ENCODE peak calls at places on chromosomes 1 and 21, in five cellular contexts. X is K562, F is GM12878, J is HepG2, E is H1. Q is an unnamed sample.

GRCh38 chr1:22639286-22639685 is 2.9 kb downstream of the C1QA start:
- DNase-seq in X (peak), F (no peak), J (no peak), E (peak), Q (no peak)

GRCh38 chr1:159172599-159173291 is 1.3 kb downstream of the CADM3 start:
- DNase-seq in X (no peak), F (no peak), J (no peak), E (no peak), Q (no peak)

GRCh38 chr1:73092383-73092782 is 810.0 kb upstream of the NEGR1 start:
- DNase-seq in X (no peak), F (no peak), J (no peak), E (no peak), Q (no peak)

GRCh38 chr1:1013922-1014617 is 773 bp downstream of the ISG15 start:
- DNase-seq in X (no peak), F (no peak), J (no peak), E (no peak), Q (no peak)

GRCh38 chr1:170481000-170481399 is 51.0 kb upstream of the GORAB start:
- DNase-seq in X (no peak), F (no peak), J (no peak), E (no peak), Q (no peak)

GRCh38 chr1:156704930-156705320 is 458 bp downstream of the CRABP2 start:
- DNase-seq in X (no peak), F (no peak), J (no peak), E (no peak), Q (no peak)

GRCh38 chr1:86640161-86640560 is 64.2 kb upstream of the SH3GLB1 start:
- DNase-seq in X (no peak), F (no peak), J (no peak), E (no peak), Q (no peak)

GRCh38 chr1:151846062-151846568 is 6.5 kb upstream of the C2CD4D start:
- DNase-seq in X (peak), F (no peak), J (peak), E (no peak), Q (peak)

GRCh38 chr1:205530116-205530515 is 25.6 kb downstream of the CDK18 start:
- DNase-seq in X (peak), F (no peak), J (no peak), E (no peak), Q (no peak)

GRCh38 chr21:43918385-43918947 is 53.4 kb downstream of the AGPAT3 start:
- DNase-seq in X (no peak), F (no peak), J (no peak), E (no peak), Q (no peak)

GRCh38 chr1:26084091-26084561 is 16.7 kb upstream of the TRIM63 start:
- DNase-seq in X (no peak), F (no peak), J (no peak), E (no peak), Q (no peak)

GRCh38 chr1:173608503-173609216 is 5.8 kb upstream of the SLC9C2 start:
- DNase-seq in X (no peak), F (no peak), J (no peak), E (no peak), Q (no peak)

GRCh38 chr1:116508984-116509980 is 61.5 kb downstream of the CD58 start:
- DNase-seq in X (no peak), F (no peak), J (peak), E (no peak), Q (peak)

GRCh38 chr1:41936107-41936506 is 17.4 kb upstream of the HIVEP3 start:
- DNase-seq in X (no peak), F (no peak), J (no peak), E (no peak), Q (peak)

GRCh38 chr1:15684468-15685283 is 556 bp downstream of the PLEKHM2 start:
- DNase-seq in X (peak), F (no peak), J (no peak), E (no peak), Q (no peak)

GRCh38 chr1:204286841-204287387 is 72.8 kb downstream of the PLEKHA6 start:
- DNase-seq in X (no peak), F (no peak), J (no peak), E (no peak), Q (no peak)

GRCh38 chr1:35049116-35049515 is 17.4 kb upstream of the ZMYM6 start:
- DNase-seq in X (no peak), F (no peak), J (no peak), E (no peak), Q (no peak)

GRCh38 chr1:110210604-110211502 is 739 bp downstream of the KCNC4 start:
- DNase-seq in X (peak), F (no peak), J (no peak), E (no peak), Q (no peak)

GRCh38 chr1:160777486-160778089 is 18.4 kb upstream of the LY9 start:
- DNase-seq in X (peak), F (no peak), J (peak), E (no peak), Q (peak)

GRCh38 chr1:26281091-26281958 is 1.4 kb downstream of the SH3BGRL3 start:
- DNase-seq in X (no peak), F (no peak), J (no peak), E (no peak), Q (no peak)

GRCh38 chr1:154624756-154625643 is 17.0 kb upstream of the ADAR start:
- DNase-seq in X (no peak), F (no peak), J (no peak), E (no peak), Q (no peak)

GRCh38 chr1:91645031-91645430 is 144.4 kb downstream of the CDC7 start:
- DNase-seq in X (no peak), F (no peak), J (no peak), E (peak), Q (no peak)

GRCh38 chr1:45815667-45816458 is 12.5 kb downstream of the MAST2 start:
- DNase-seq in X (no peak), F (no peak), J (no peak), E (no peak), Q (no peak)

GRCh38 chr1:219908170-219908569 is 20.2 kb downstream of the SLC30A10 start:
- DNase-seq in X (no peak), F (no peak), J (no peak), E (no peak), Q (no peak)

GRCh38 chr1:219904934-219905333 is 23.4 kb downstream of the SLC30A10 start:
- DNase-seq in X (no peak), F (no peak), J (no peak), E (no peak), Q (no peak)

GRCh38 chr1:219905524-219905923 is 22.8 kb downstream of the SLC30A10 start:
- DNase-seq in X (no peak), F (no peak), J (no peak), E (no peak), Q (no peak)

GRCh38 chr1:219907772-219908070 is 20.6 kb downstream of the SLC30A10 start:
- DNase-seq in X (no peak), F (no peak), J (no peak), E (no peak), Q (no peak)

DNA sequence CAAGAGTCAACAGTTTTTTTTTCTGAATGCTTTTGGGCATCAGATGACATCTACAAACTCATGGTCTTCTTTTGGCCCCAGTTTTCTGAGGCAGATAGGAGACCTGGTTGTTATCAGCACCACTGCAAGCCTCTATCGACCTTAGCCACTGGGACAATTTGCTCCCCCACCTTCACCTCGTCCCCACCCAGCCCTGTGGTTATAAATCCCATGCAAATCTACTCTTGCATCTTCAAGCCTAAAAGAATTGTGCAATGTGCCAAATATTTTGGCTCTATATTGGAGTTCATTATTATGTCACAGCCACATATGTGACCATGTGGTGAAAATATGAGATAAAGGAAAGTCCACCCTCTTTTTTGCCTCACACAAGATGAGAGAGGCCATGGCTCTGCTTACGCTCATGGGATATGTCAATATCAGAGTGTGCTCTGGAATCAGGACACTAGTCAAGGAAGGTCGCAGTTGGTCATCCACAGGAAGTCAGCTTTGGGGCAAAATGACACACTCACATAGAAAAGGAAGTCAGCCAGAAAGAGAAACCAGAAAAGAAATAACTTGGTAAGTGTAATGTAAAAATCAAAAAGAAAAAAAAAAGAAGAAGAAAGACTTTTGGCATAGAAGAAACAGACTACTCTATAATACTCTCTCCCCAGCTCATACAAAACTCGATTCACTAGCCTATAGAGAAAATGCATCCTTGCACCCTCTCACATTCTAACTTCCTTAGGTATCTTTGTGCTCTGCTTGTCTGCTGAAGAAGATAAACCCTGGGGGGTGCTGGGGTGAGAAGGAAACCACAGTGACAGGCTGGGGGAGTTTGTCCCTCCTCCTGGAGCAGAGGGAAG is 21.2 kb downstream of the SLC30A10 start:
- DNase-seq in X (peak), F (no peak), J (peak), E (no peak), Q (no peak)
- TF ChIP-seq POLR2A in X (peak), F (no peak), J (no peak), E (no peak), Q (no peak)

GRCh38 chr1:44217809-44218410 is 4.6 kb downstream of the DMAP1 start:
- DNase-seq in X (peak), F (peak), J (peak), E (peak), Q (peak)
- TF ChIP-seq SP1 in X (no peak), F (no peak), J (no peak), E (no peak), Q (no peak)

GRCh38 chr21:26836546-26836945 is 8.7 kb downstream of the ADAMTS1 start:
- DNase-seq in X (no peak), F (no peak), J (no peak), E (no peak), Q (no peak)
- TF ChIP-seq POLR2A in X (no peak), F (no peak), J (no peak), E (no peak), Q (no peak)

GRCh38 chr1:14567903-14568302 is 30.6 kb upstream of the KAZN start:
- DNase-seq in X (no peak), F (no peak), J (no peak), E (no peak), Q (no peak)

GRCh38 chr1:14565076-14565475 is 33.4 kb upstream of the KAZN start:
- DNase-seq in X (no peak), F (no peak), J (no peak), E (no peak), Q (no peak)

GRCh38 chr1:14570514-14570913 is 28.0 kb upstream of the KAZN start:
- DNase-seq in X (no peak), F (no peak), J (no peak), E (no peak), Q (no peak)

GRCh38 chr1:14568716-14569115 is 29.8 kb upstream of the KAZN start:
- DNase-seq in X (no peak), F (no peak), J (no peak), E (no peak), Q (no peak)

DNA sequence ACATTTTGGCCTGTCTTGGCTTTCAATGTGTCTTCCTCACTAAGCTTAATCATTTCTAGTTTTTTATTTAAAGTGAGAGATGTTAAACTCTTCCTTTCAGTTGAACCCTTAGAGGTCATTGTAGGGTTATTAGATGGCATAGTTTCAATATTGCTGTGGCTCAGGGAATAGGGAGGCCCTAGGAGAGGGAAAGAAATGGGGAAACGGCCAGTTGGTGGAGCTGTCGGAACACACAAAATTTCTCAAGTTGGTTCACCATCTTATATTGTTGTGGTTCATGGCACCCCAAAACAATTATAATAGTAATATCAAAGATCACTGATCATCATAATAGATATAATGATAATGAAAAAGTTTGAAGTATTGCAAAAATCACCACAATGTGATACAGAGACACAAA is 31.4 kb upstream of the KAZN start:
- DNase-seq in X (no peak), F (no peak), J (no peak), E (peak), Q (peak)
- TF ChIP-seq SP1 in X (no peak), F (no peak), J (no peak), E (no peak), Q (no peak)

DNA sequence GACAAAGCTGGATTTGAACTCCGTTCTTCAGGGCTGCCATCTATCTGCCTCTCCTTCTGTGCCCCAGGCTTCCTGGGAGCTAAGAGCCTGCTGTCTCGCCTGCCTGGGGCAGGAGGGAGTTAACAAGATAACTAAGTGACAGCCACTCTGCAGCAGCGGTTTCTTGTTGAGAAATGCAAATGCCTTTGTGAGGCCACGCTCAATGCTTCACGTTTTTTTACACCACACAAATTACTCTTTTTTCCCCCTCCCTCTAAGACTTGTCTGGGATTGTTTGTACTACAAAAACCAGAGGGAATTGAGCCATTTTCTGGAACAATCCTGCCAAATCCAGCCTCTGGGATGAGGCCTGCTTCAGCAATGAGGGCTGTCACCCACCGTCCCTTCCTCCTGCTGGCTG is 119.5 kb downstream of the ACTL8 start:
- DNase-seq in X (no peak), F (no peak), J (no peak), E (no peak), Q (no peak)
- TF ChIP-seq POLR2A in X (no peak), F (no peak), J (no peak), E (no peak), Q (no peak)

DNA sequence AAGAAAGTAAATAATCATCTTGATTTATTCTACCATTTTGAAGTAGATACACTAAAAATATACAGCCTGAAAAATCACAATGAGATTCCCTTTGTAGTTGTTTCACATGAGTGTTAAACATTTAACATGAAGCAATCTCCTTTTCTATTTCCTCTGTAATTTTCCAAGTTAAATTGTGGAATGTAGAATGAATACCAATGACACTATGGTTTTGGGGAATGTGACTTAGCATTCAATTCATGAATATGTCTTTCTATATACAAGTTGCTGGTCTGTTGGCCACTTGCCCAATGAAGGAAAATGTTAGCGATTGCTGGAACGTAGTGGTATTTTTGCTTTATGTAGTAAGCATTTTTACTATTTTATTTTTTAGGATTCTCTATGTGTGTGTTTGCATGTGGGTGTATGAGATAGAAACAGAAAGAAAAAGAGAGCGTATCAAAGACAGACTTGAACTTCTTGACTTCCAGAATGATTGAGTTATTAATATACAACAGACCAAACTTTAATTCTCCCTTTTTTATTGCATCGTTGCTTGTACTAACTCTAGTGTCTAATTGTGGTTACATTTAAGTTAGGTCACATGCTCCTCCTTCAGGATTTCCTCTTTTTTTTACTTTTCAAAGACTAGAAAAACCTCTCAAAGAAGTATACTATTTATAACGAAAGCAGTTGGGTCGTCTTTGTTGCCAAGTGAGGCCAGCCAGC is 5.9 kb downstream of the TGFB2 start:
- DNase-seq in X (no peak), F (no peak), J (no peak), E (no peak), Q (no peak)
- TF ChIP-seq SP1 in X (no peak), F (no peak), J (no peak), E (no peak), Q (no peak)

DNA sequence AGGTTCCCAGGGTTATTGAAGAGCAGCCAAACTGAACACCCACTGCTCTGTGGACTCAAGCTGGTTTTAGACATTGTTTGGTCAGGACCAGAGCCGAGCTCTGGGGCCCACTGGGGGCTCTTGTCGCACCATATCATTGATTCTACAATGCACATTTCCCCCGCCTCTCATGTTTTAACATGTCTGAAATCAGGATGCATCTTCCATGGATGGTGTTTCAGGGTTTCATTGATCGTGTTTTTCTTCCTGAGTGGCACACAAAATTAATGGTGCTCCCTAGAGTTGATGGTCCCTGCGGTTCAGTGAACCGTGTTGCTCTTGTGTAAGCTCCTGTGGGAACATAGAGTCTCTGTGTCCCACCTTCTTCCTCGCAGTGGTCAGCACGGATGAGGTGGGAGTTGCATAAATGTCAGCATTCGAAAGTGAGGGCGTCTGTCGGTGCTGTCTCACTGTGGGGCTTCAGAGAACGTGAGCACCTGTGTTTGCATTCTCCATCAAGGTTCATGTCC is 38.3 kb downstream of the GALNT2 start:
- DNase-seq in X (no peak), F (no peak), J (peak), E (no peak), Q (no peak)
- TF ChIP-seq POLR2A in X (no peak), F (no peak), J (no peak), E (no peak), Q (no peak)

GRCh38 chr1:77415585-77415984 is 133.8 kb downstream of the AK5 start:
- DNase-seq in X (no peak), F (no peak), J (no peak), E (no peak), Q (no peak)

GRCh38 chr1:77412794-77413530 is 131.1 kb downstream of the AK5 start:
- DNase-seq in X (no peak), F (no peak), J (no peak), E (no peak), Q (no peak)

GRCh38 chr1:77412069-77412793 is 130.4 kb downstream of the AK5 start:
- DNase-seq in X (no peak), F (no peak), J (no peak), E (no peak), Q (no peak)

GRCh38 chr1:77413541-77414335 is 131.9 kb downstream of the AK5 start:
- DNase-seq in X (no peak), F (peak), J (no peak), E (no peak), Q (no peak)

DNA sequence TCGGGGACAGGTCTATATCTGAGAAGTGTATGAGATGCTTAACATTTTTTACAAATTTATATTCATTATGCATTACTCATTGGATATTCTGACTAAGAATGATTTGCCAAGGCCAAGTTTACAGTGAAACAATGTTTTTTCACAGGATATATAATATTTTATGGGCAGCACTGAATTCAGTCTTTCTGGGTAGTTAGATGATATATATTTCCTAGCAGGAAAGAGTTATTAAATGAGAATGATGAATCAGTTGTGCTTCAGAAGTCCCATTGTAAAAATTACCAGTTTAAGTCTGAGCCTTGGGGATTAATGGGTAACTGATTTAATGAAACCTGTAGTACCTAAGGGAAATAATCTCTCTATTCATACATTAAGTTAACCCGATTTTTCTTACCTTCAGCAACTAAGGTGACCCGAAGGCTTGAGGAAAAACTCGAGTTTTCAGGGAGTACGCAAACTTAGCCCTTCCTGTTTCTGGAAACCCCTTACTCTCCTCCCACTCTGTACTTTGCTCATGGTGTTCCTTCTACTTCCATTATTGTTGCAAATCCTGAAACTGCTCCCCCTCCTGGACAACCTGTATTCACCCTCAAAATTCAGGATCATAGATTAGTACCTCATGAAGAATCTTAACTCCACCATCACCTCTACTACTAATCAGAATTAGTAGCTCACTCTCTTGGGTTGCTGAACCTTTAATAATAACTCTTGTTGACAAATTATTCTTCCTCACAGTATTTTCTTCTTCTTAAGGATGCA is 135.1 kb downstream of the AK5 start:
- DNase-seq in X (peak), F (no peak), J (peak), E (peak), Q (peak)
- TF ChIP-seq SP1 in X (no peak), F (no peak), J (no peak), E (no peak), Q (no peak)

GRCh38 chr1:175294179-175294756 is 101.7 kb upstream of the KIAA0040 start:
- DNase-seq in X (no peak), F (no peak), J (no peak), E (no peak), Q (no peak)
- TF ChIP-seq POLR2A in X (no peak), F (no peak), J (no peak), E (no peak), Q (no peak)

Q was measured in HCT116.